ENCODE peak calls at places on chromosome 1, in ten cellular contexts. L, G, D, Y, M, W, K, V, E and P are unnamed samples.

GRCh38 chr1:92500552-92500951 is 13.8 kb upstream of the GFI1 start:
- DNase-seq in L (no peak), G (no peak), D (no peak), Y (no peak), M (no peak), W (no peak), K (no peak), V (no peak), E (no peak), P (no peak)

GRCh38 chr1:185338719-185339622 is 21.9 kb upstream of the IVNS1ABP start:
- DNase-seq in L (peak; percentile 46), G (no peak), D (peak; percentile 73), Y (peak; percentile 15), M (no peak), W (no peak), K (no peak), V (peak; percentile 60), E (no peak), P (no peak)

GRCh38 chr1:207863893-207864535 is 46.9 kb downstream of the CD34 start:
- DNase-seq in L (no peak), G (no peak), D (no peak), Y (peak; percentile 29), M (no peak), W (no peak), K (no peak), V (peak; percentile 31), E (no peak), P (peak; percentile 50)

GRCh38 chr1:36973056-36973455 is 61.3 kb downstream of the GRIK3 start:
- DNase-seq in L (no peak), G (no peak), D (no peak), Y (no peak), M (no peak), W (no peak), K (no peak), V (no peak), E (no peak), P (no peak)

GRCh38 chr1:22428672-22429071 is 23.0 kb upstream of the ZBTB40 start:
- DNase-seq in L (no peak), G (peak; percentile 59), D (peak; percentile 70), Y (no peak), M (peak; percentile 62), W (no peak), K (no peak), V (peak; percentile 78), E (peak; percentile 80), P (no peak)

GRCh38 chr1:22325531-22326371 is 125.9 kb upstream of the ZBTB40 start:
- DNase-seq in L (peak; percentile 17), G (no peak), D (no peak), Y (no peak), M (no peak), W (peak; percentile 37), K (no peak), V (no peak), E (no peak), P (no peak)

GRCh38 chr1:23581219-23581618 is 21.9 kb upstream of the ID3 start:
- DNase-seq in L (no peak), G (peak; percentile 96), D (peak; percentile 74), Y (no peak), M (no peak), W (no peak), K (peak; percentile 50), V (no peak), E (peak; percentile 58), P (peak; percentile 66)

GRCh38 chr1:232970508-232970907 is 20.1 kb downstream of the NTPCR start:
- DNase-seq in L (no peak), G (no peak), D (no peak), Y (no peak), M (no peak), W (no peak), K (no peak), V (no peak), E (no peak), P (no peak)

DNA sequence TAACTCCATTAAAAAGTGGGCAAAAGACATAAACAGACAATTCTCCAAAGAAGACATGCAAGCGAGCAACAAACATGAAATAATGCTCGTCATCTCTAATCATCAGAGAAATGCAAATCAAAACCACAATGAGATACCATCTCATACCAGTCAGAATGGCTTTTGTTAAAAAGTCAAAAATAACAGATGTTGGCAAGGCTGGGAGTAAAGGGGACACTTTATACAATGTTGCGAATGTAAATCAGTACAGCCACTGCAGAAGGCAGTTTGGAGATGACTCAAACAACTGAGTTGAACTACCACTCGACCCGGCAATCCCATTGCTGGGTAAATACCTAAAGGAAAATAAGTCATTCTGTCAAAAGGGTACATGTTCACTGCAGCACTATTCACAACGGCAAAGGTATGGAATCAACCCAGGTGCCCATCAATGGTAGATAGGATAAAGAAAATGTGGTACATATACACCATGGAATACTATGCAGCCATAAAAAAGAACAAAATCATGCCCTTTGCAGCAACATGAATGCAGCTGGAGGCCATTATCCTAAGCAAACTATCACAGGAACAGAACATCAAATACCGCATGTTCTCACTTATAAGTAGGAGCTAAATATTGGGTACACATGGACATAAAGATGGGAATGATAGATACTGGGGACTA is 25.9 kb downstream of the TSPAN2 start:
- DNase-seq in L (no peak), G (no peak), D (no peak), Y (no peak), M (no peak), W (no peak), K (no peak), V (no peak), E (no peak), P (no peak)
- H3K4me3 ChIP-seq in L (no peak overlapping the region), G (no peak overlapping the region), D (no peak overlapping the region), Y (peak overlapping the region; percentile 42), M (no peak overlapping the region), W (no peak overlapping the region), K (no peak overlapping the region), V (no peak overlapping the region), E (no peak overlapping the region), P (no peak overlapping the region)

DNA sequence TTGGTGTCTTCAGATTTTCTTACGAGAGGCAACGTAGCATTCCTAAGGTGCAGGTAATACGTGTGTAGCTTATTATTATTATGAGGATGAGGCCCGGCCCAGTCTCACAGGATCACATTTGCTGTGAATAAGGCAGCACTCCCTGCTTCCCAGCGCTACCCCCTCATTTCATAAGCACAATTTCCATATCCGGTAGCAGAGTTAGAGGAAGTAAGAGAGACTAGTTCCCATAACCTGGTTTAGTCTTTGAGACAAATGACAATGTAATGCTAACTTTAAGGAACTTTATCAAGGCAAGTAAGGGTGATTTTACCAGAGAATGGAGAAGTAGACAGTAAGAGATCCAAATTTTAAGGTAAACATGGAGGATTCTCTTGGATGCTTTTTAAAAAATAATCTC is 14.6 kb upstream of the LMO4 start:
- DNase-seq in L (no peak), G (no peak), D (no peak), Y (no peak), M (no peak), W (no peak), K (no peak), V (no peak), E (no peak), P (no peak)
- H3K27ac ChIP-seq in L (no peak overlapping the region), G (no peak overlapping the region), D (no peak overlapping the region), Y (no peak overlapping the region), M (no peak overlapping the region), W (no peak overlapping the region), K (no peak overlapping the region), V (no peak overlapping the region), E (no peak overlapping the region), P (no peak overlapping the region)

GRCh38 chr1:54462597-54463258 is 56.5 kb upstream of the SSBP3 start:
- DNase-seq in L (no peak), G (no peak), D (no peak), Y (no peak), M (no peak), W (peak; percentile 41), K (no peak), V (no peak), E (no peak), P (no peak)

GRCh38 chr1:54464477-54465146 is 58.4 kb upstream of the SSBP3 start:
- DNase-seq in L (no peak), G (peak; percentile 24), D (no peak), Y (no peak), M (no peak), W (peak; percentile 38), K (no peak), V (peak; percentile 50), E (no peak), P (no peak)

GRCh38 chr1:54461731-54462596 is 55.8 kb upstream of the SSBP3 start:
- DNase-seq in L (no peak), G (no peak), D (no peak), Y (no peak), M (no peak), W (peak; percentile 48), K (no peak), V (peak; percentile 35), E (no peak), P (no peak)

GRCh38 chr1:54464031-54464476 is 57.9 kb upstream of the SSBP3 start:
- DNase-seq in L (no peak), G (no peak), D (no peak), Y (no peak), M (no peak), W (peak; percentile 21), K (no peak), V (peak; percentile 21), E (no peak), P (no peak)

DNA sequence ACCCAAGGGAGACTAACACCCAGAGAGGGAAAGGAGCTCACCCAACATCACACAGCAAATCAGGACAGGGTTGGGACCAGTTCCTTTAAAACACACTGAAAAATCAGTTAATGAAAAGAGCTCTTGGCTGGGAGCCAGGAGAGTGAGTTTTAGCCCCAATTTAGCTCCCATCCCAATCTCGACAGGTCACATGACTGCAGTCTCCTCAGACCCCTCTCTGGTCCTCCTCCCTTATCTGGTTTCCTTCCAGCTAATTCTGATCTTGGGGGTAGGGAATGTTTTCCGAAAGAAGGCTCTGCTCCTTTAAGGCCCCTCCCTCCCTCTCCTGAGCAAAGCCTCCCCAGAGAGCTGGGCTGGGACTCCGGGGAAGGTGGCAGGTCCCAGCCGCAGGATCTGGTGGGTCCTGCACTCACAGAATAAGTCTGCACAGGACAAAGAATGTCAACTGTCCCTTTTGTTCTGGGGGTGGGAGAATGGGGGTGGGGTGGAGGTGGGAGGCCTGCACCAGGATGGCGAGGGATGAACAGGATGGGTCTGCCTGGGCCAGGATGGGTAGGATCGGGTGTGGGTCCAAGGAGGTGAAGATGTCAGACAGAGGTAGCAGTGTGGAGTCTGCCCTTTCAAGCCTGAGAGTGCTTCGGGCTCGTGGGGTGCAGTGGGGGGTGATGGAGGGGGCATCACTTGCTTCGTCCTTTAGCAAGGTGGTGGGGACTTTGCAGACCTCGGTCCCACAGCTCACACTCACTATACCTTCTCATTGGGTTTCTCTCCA is 57.3 kb upstream of the SSBP3 start:
- DNase-seq in L (no peak), G (no peak), D (no peak), Y (no peak), M (no peak), W (peak; percentile 27), K (no peak), V (no peak), E (no peak), P (no peak)
- H3K4me3 ChIP-seq in L (no peak overlapping the region), G (no peak overlapping the region), D (no peak overlapping the region), Y (no peak overlapping the region), M (no peak overlapping the region), W (no peak overlapping the region), K (no peak overlapping the region), V (no peak overlapping the region), E (no peak overlapping the region), P (no peak overlapping the region)

DNA sequence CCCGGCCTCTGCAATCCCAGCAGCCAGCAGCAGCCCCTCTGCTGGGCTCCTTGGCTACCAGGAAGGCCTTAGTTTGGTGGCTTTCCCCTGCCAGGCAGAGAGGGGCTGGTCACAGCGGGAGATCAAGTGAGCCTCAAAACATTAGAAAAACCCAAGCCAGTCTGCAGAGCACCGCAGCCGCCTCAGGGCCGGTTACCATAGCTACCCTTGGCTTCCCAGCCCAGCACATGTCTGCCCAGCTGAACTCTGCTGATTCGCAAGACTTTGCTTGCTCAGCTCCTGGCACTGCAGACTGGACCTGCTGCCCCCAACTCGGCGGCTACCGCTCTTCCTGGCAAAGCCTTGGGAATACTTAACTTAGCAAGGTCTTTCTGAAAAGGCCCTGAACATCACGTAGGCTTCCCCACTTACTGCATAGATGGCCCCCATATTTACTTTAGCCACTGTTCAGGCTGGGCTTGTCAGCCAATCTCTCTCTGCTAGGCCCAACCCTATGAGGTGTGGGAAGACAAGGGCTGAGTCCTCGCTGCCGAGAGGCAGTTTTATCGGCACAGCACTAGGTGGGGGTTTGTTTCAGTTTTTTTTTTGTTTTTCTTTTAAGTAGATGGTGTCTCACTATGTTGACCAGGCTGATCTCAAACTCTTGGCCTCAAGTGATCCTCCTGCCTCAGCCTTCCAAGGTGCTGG is 28.6 kb upstream of the PLEKHG5 start:
- DNase-seq in L (no peak), G (peak; percentile 80), D (peak; percentile 74), Y (no peak), M (peak; percentile 91), W (no peak), K (peak; percentile 46), V (no peak), E (no peak), P (no peak)
- H3K27ac ChIP-seq in L (no peak overlapping the region), G (no peak overlapping the region), D (peak overlapping the region; percentile 78), Y (no peak overlapping the region), M (peak overlapping the region; percentile 41), W (no peak overlapping the region), K (no peak overlapping the region), V (no peak overlapping the region), E (no peak overlapping the region), P (no peak overlapping the region)